ENCODE peak calls at places on chromosome 6, in eight cellular contexts. One of them, this sample, is unnamed.

GRCh38 chr6:28657756-28658465 is 132.2 kb downstream of the GPX5 start:
- DNase-seq in WERI-Rb-1: peak
- DNase-seq in right lobe of liver: peak
- DNase-seq in upper lobe of right lung: no peak
- DNase-seq in cardiac fibroblast: peak
- DNase-seq in PC-9: peak
- DNase-seq in AG10803: peak
- DNase-seq in AG04450: peak
- DNase-seq in this sample: peak

GRCh38 chr6:69866351-69867074 is at the start of gene COL19A1:
- DNase-seq in right lobe of liver: peak
- DNase-seq in AG04450: no peak
- DNase-seq in AG10803: no peak
- DNase-seq in PC-9: no peak
- DNase-seq in upper lobe of right lung: peak
- DNase-seq in WERI-Rb-1: no peak
- DNase-seq in cardiac fibroblast: peak
- DNase-seq in this sample: peak

GRCh38 chr6:3575166-3575565 is 118.3 kb upstream of the SLC22A23 start:
- DNase-seq in AG04450: no peak
- DNase-seq in WERI-Rb-1: no peak
- DNase-seq in upper lobe of right lung: no peak
- DNase-seq in cardiac fibroblast: no peak
- DNase-seq in right lobe of liver: no peak
- DNase-seq in PC-9: no peak
- DNase-seq in AG10803: no peak
- DNase-seq in this sample: no peak

GRCh38 chr6:84220809-84221409 is 6.5 kb downstream of the CEP162 start:
- DNase-seq in WERI-Rb-1: no peak
- DNase-seq in AG04450: no peak
- DNase-seq in right lobe of liver: no peak
- DNase-seq in upper lobe of right lung: no peak
- DNase-seq in cardiac fibroblast: peak
- DNase-seq in AG10803: peak
- DNase-seq in PC-9: no peak
- DNase-seq in this sample: peak

GRCh38 chr6:44078795-44079671 is 48.2 kb downstream of the MRPL14 start:
- DNase-seq in right lobe of liver: peak
- DNase-seq in WERI-Rb-1: peak
- DNase-seq in upper lobe of right lung: no peak
- DNase-seq in AG10803: peak
- DNase-seq in PC-9: peak
- DNase-seq in AG04450: no peak
- DNase-seq in cardiac fibroblast: peak
- DNase-seq in this sample: peak

GRCh38 chr6:107621216-107621940 is 131.5 kb downstream of the SOBP start:
- DNase-seq in upper lobe of right lung: no peak
- DNase-seq in WERI-Rb-1: no peak
- DNase-seq in cardiac fibroblast: no peak
- DNase-seq in AG10803: no peak
- DNase-seq in AG04450: no peak
- DNase-seq in PC-9: no peak
- DNase-seq in right lobe of liver: no peak
- DNase-seq in this sample: no peak

GRCh38 chr6:158414900-158415299 is 102.6 kb downstream of the TULP4 start:
- DNase-seq in AG10803: peak
- DNase-seq in upper lobe of right lung: no peak
- DNase-seq in cardiac fibroblast: peak
- DNase-seq in WERI-Rb-1: no peak
- DNase-seq in right lobe of liver: no peak
- DNase-seq in AG04450: peak
- DNase-seq in PC-9: no peak
- DNase-seq in this sample: no peak

GRCh38 chr6:142696689-142697088 is 248.3 kb downstream of the HIVEP2 start:
- DNase-seq in AG10803: peak
- DNase-seq in WERI-Rb-1: no peak
- DNase-seq in right lobe of liver: peak
- DNase-seq in cardiac fibroblast: no peak
- DNase-seq in upper lobe of right lung: peak
- DNase-seq in PC-9: peak
- DNase-seq in AG04450: no peak
- DNase-seq in this sample: no peak

GRCh38 chr6:2817778-2818443 is 23.8 kb downstream of the SERPINB1 start:
- DNase-seq in right lobe of liver: no peak
- DNase-seq in WERI-Rb-1: no peak
- DNase-seq in AG04450: no peak
- DNase-seq in cardiac fibroblast: peak
- DNase-seq in upper lobe of right lung: no peak
- DNase-seq in AG10803: peak
- DNase-seq in PC-9: no peak
- DNase-seq in this sample: no peak

DNA sequence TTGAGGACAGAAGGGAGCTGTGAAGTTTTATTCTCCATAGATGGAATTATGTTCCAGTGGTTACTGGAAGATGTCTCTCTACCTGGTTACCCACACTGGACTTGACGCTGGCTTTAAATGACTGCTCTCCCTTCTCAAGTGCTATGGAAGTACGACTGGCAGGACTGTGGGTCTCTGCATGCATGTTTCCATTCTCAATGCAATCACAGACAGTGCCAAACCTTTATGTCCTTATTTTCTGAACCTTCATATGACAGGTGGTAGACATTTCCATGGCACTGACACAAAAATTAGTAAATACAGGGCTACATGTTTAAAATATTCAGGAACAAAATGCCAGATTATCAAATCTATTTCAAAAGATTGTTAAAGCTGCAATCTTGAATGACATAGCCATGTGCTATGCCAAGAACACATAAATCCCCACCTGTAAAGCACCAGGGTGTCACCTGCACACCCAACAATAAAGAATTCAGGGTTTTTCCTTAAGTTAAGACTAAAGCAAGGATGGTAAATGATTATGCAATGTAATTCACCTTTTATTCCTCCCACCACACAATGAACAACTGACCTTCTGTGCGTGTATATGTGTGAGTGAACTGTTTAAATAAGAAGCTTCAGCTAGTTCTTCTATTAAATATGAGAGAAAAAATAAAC is 153.3 kb upstream of the ENPP5 start:
- DNase-seq in cardiac fibroblast: no peak
- DNase-seq in upper lobe of right lung: no peak
- DNase-seq in right lobe of liver: no peak
- DNase-seq in PC-9: no peak
- DNase-seq in AG10803: no peak
- DNase-seq in WERI-Rb-1: no peak
- DNase-seq in AG04450: no peak
- DNase-seq in this sample: no peak
- H3K4me3 ChIP-seq in cardiac fibroblast: no peak
- H3K4me3 ChIP-seq in upper lobe of right lung: no peak
- H3K4me3 ChIP-seq in right lobe of liver: no peak
- H3K4me3 ChIP-seq in PC-9: no peak
- H3K4me3 ChIP-seq in AG10803: peak
- H3K4me3 ChIP-seq in WERI-Rb-1: no peak
- H3K4me3 ChIP-seq in AG04450: no peak
- H3K4me3 ChIP-seq in this sample: no peak

DNA sequence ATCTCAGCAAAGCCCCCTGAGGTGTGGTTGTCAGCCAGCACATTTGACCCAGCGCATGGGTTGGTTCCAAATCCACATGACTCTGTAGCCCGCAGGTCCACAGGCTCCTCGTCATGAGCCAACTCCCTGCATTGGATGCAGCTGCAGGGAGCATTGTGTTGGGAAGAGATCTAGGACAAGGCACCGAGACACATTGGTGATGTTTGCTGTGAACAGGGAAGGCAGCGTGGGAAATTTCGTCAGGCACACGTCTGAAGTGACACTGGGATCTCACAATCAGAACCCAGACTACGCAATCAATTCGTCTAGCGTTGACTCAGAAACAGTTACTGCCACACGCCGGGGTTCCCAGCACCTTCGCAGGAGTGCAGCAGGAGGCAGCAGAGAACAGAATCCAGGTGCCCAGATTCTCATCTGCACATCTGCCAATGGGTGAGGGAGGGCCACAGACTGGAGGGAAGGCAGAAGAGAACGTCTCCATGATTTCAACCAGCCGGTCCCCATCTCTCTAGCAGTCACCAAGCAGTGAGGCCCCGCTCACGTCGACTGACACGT is 177.0 kb downstream of the TTLL2 start:
- DNase-seq in cardiac fibroblast: peak
- DNase-seq in upper lobe of right lung: no peak
- DNase-seq in AG10803: no peak
- DNase-seq in right lobe of liver: peak
- DNase-seq in WERI-Rb-1: peak
- DNase-seq in PC-9: peak
- DNase-seq in AG04450: no peak
- DNase-seq in this sample: no peak
- TF ChIP-seq CTCF in cardiac fibroblast: no peak
- TF ChIP-seq CTCF in upper lobe of right lung: peak
- TF ChIP-seq CTCF in AG10803: no peak
- TF ChIP-seq CTCF in right lobe of liver: peak
- TF ChIP-seq CTCF in WERI-Rb-1: peak
- TF ChIP-seq CTCF in PC-9: peak
- TF ChIP-seq CTCF in AG04450: no peak
- TF ChIP-seq CTCF in this sample: no peak

GRCh38 chr6:6005467-6006427 is 978 bp downstream of the NRN1 start:
- DNase-seq in cardiac fibroblast: no peak
- DNase-seq in upper lobe of right lung: no peak
- DNase-seq in PC-9: no peak
- DNase-seq in AG04450: no peak
- DNase-seq in right lobe of liver: no peak
- DNase-seq in WERI-Rb-1: no peak
- DNase-seq in AG10803: no peak
- DNase-seq in this sample: no peak

GRCh38 chr6:6002005-6002808 is 4.5 kb downstream of the NRN1 start:
- DNase-seq in cardiac fibroblast: no peak
- DNase-seq in upper lobe of right lung: no peak
- DNase-seq in AG04450: no peak
- DNase-seq in AG10803: no peak
- DNase-seq in PC-9: no peak
- DNase-seq in right lobe of liver: no peak
- DNase-seq in WERI-Rb-1: no peak
- DNase-seq in this sample: no peak

GRCh38 chr6:6003334-6004146 is 3.2 kb downstream of the NRN1 start:
- DNase-seq in upper lobe of right lung: no peak
- DNase-seq in cardiac fibroblast: no peak
- DNase-seq in WERI-Rb-1: peak
- DNase-seq in right lobe of liver: no peak
- DNase-seq in AG04450: no peak
- DNase-seq in PC-9: no peak
- DNase-seq in AG10803: peak
- DNase-seq in this sample: peak

GRCh38 chr6:6002809-6003333 is 3.9 kb downstream of the NRN1 start:
- DNase-seq in right lobe of liver: no peak
- DNase-seq in PC-9: no peak
- DNase-seq in AG10803: no peak
- DNase-seq in upper lobe of right lung: no peak
- DNase-seq in cardiac fibroblast: no peak
- DNase-seq in WERI-Rb-1: no peak
- DNase-seq in AG04450: no peak
- DNase-seq in this sample: no peak

DNA sequence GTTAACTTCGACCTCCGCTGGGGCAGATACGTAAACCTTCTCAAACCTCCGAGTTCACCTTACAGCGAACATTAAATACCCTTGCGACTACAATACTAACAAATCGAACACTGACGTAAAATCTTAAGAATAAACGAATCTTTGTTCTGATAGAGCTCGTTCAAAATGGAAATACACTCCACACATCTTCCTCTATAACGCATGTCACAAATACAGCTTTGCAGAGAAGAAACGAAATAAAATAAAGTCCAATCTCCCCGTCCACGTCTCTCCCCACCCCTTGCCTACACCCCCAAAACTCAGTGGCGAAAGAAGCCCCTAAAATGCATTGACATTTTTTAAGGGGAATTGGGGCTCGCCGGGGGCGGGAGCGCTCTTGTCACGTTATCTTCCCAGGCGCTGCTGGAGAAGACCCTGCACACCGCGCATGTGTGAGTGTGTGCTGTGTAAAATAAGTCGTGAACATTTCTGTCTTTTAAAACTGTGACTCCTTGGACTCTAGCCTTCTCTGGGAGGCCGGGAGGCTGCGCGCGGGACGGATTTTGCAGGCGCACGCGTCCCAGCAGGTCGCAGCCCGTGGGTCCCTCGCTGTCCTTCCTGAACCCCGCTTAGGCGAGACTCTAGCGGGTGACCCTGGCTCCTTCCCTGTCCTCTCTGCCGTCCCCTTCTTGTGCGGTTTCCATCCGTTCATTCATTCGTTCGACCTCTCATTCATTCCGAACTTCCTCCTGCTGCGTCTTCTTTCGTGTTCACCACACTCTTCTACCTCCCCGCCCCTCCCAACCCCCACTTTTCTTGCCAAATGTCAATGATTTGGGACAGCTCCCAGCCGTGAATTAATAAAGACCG is 2.4 kb downstream of the NRN1 start:
- DNase-seq in right lobe of liver: no peak
- DNase-seq in AG04450: no peak
- DNase-seq in upper lobe of right lung: no peak
- DNase-seq in AG10803: no peak
- DNase-seq in PC-9: no peak
- DNase-seq in cardiac fibroblast: no peak
- DNase-seq in WERI-Rb-1: peak
- DNase-seq in this sample: no peak
- H3K4me3 ChIP-seq in right lobe of liver: no peak
- H3K4me3 ChIP-seq in AG04450: no peak
- H3K4me3 ChIP-seq in upper lobe of right lung: peak
- H3K4me3 ChIP-seq in AG10803: peak
- H3K4me3 ChIP-seq in PC-9: no peak
- H3K4me3 ChIP-seq in cardiac fibroblast: no peak
- H3K4me3 ChIP-seq in WERI-Rb-1: peak
- H3K4me3 ChIP-seq in this sample: peak

DNA sequence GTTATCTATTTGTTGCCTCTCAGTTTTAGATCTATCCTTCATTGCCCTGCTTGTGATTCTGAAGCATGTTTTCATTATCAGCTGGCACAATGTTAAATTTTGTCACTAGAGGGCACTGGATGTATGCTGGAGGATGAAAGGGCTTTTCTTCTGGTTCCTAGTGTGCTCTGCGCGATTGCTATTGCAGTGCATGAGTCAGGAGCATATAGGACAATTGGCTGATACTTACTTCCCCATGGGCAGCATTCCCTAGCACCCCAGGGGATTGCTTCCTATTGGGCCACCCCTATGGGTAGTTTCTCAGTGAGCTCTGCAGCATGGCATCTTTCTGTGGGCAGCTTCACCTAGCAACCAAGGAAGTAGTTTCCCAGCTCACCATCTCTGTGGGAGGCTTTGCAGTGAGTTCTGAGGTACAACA is 280.3 kb upstream of the SYNCRIP start:
- DNase-seq in AG04450: peak
- DNase-seq in cardiac fibroblast: peak
- DNase-seq in AG10803: peak
- DNase-seq in WERI-Rb-1: no peak
- DNase-seq in right lobe of liver: no peak
- DNase-seq in upper lobe of right lung: no peak
- DNase-seq in PC-9: peak
- DNase-seq in this sample: peak
- TF ChIP-seq CTCF in AG04450: peak
- TF ChIP-seq CTCF in cardiac fibroblast: peak
- TF ChIP-seq CTCF in AG10803: peak
- TF ChIP-seq CTCF in WERI-Rb-1: peak
- TF ChIP-seq CTCF in right lobe of liver: peak
- TF ChIP-seq CTCF in upper lobe of right lung: peak
- TF ChIP-seq CTCF in PC-9: peak
- TF ChIP-seq CTCF in this sample: peak

This sample was measured in GM12865.